ENCODE peak calls at places on chromosomes 1 and 21, in six cellular contexts. H, B, O, F, J and U are unnamed samples.
A peak's percentile ranks its signal among the peaks of the same experiment; 100 is the strongest.

GRCh38 chr1:27491748-27492700 is 2.1 kb upstream of the WASF2 start:
- DNase-seq in H (no peak), B (no peak), O (peak; percentile 72), F (no peak), J (no peak), U (no peak)

GRCh38 chr1:40392206-40392605 is 18.7 kb downstream of the SMAP2 start:
- DNase-seq in H (peak; percentile 57), B (peak; percentile 85), O (no peak), F (peak; percentile 86), J (no peak), U (peak; percentile 56)

GRCh38 chr1:1074631-1075147 is 583 bp upstream of the RNF223 start:
- DNase-seq in H (no peak), B (no peak), O (no peak), F (no peak), J (no peak), U (no peak)

GRCh38 chr1:215081566-215082531 is 688 bp upstream of the KCNK2 start:
- DNase-seq in H (no peak), B (peak; percentile 10), O (no peak), F (no peak), J (no peak), U (no peak)

GRCh38 chr1:46284597-46285564 is 18.5 kb downstream of the LRRC41 start:
- DNase-seq in H (no peak), B (peak; percentile 32), O (no peak), F (no peak), J (peak; percentile 68), U (no peak)

GRCh38 chr21:15071012-15071411 is 6.2 kb upstream of the NRIP1 start:
- DNase-seq in H (no peak), B (no peak), O (no peak), F (no peak), J (no peak), U (no peak)

GRCh38 chr1:228986093-228986904 is 251.0 kb downstream of the RHOU start:
- DNase-seq in H (no peak), B (no peak), O (peak; percentile 82), F (no peak), J (no peak), U (no peak)

GRCh38 chr1:100896481-100896982 is 642 bp downstream of the SLC30A7 start:
- DNase-seq in H (peak; percentile 66), B (peak; percentile 92), O (no peak), F (no peak), J (peak; percentile 20), U (peak; percentile 79)

GRCh38 chr21:26934383-26934782 is 32.5 kb downstream of the ADAMTS5 start:
- DNase-seq in H (no peak), B (no peak), O (no peak), F (no peak), J (no peak), U (no peak)

GRCh38 chr1:192126030-192126619 is 32.1 kb upstream of the RGS18 start:
- DNase-seq in H (no peak), B (no peak), O (no peak), F (no peak), J (no peak), U (no peak)

GRCh38 chr21:16842716-16843115 is 670.1 kb upstream of the CXADR start:
- DNase-seq in H (no peak), B (no peak), O (no peak), F (no peak), J (no peak), U (no peak)

GRCh38 chr1:7769673-7770412 is 1.3 kb upstream of the VAMP3 start:
- DNase-seq in H (no peak), B (no peak), O (no peak), F (no peak), J (no peak), U (no peak)

GRCh38 chr21:44996983-44997936 is 57.4 kb downstream of the SLX9 start:
- DNase-seq in H (no peak), B (no peak), O (peak; percentile 42), F (no peak), J (no peak), U (no peak)

GRCh38 chr21:46205121-46205520 is 20.9 kb upstream of the SPATC1L start:
- DNase-seq in H (no peak), B (no peak), O (peak; percentile 27), F (no peak), J (no peak), U (no peak)

GRCh38 chr21:36297555-36297937 is 22.5 kb upstream of the MORC3 start:
- DNase-seq in H (no peak), B (no peak), O (no peak), F (no peak), J (no peak), U (no peak)
- H3K27ac ChIP-seq in H (no peak overlapping the region), B (no peak overlapping the region), O (no peak overlapping the region), F (no peak overlapping the region), J (no peak overlapping the region), U (peak overlapping the region; percentile 57)

GRCh38 chr1:225769687-225770086 is 7.9 kb upstream of the SRP9 start:
- DNase-seq in H (no peak), B (no peak), O (no peak), F (peak; percentile 28), J (no peak), U (no peak)

GRCh38 chr1:225767591-225768540 is 9.8 kb upstream of the SRP9 start:
- DNase-seq in H (no peak), B (peak; percentile 61), O (peak; percentile 87), F (peak; percentile 51), J (no peak), U (peak; percentile 39)

GRCh38 chr1:225768662-225769426 is 8.8 kb upstream of the SRP9 start:
- DNase-seq in H (no peak), B (no peak), O (no peak), F (peak; percentile 13), J (no peak), U (no peak)

GRCh38 chr1:225765982-225766674 is 11.5 kb upstream of the SRP9 start:
- DNase-seq in H (no peak), B (no peak), O (no peak), F (peak; percentile 7), J (no peak), U (no peak)

GRCh38 chr1:225766967-225767413 is 10.6 kb upstream of the SRP9 start:
- DNase-seq in H (peak; percentile 71), B (peak; percentile 81), O (peak; percentile 77), F (peak; percentile 43), J (no peak), U (peak; percentile 53)
- H3K27ac ChIP-seq in H (peak overlapping the region; percentile 4), B (peak overlapping the region; percentile 45), O (peak overlapping the region; percentile 79), F (peak overlapping the region; percentile 21), J (no peak overlapping the region), U (no peak overlapping the region)

GRCh38 chr1:52601976-52602327 is 219 bp upstream of the GPX7 start:
- DNase-seq in H (no peak), B (no peak), O (no peak), F (no peak), J (no peak), U (no peak)

GRCh38 chr1:52603301-52603675 is 1.1 kb downstream of the GPX7 start:
- DNase-seq in H (no peak), B (no peak), O (no peak), F (no peak), J (no peak), U (no peak)

GRCh38 chr1:52602328-52603300 is at the start of gene GPX7:
- DNase-seq in H (peak; percentile 11), B (peak; percentile 49), O (peak; percentile 70), F (peak; percentile 59), J (peak; percentile 44), U (no peak)

GRCh38 chr1:52600533-52601179 is 1.5 kb upstream of the GPX7 start:
- DNase-seq in H (no peak), B (no peak), O (no peak), F (no peak), J (no peak), U (no peak)

GRCh38 chr1:52601519-52601918 is 652 bp upstream of the GPX7 start:
- DNase-seq in H (no peak), B (no peak), O (no peak), F (no peak), J (no peak), U (no peak)
- H3K27ac ChIP-seq in H (no peak overlapping the region), B (no peak overlapping the region), O (no peak overlapping the region), F (peak overlapping the region; percentile 71), J (no peak overlapping the region), U (no peak overlapping the region)

DNA sequence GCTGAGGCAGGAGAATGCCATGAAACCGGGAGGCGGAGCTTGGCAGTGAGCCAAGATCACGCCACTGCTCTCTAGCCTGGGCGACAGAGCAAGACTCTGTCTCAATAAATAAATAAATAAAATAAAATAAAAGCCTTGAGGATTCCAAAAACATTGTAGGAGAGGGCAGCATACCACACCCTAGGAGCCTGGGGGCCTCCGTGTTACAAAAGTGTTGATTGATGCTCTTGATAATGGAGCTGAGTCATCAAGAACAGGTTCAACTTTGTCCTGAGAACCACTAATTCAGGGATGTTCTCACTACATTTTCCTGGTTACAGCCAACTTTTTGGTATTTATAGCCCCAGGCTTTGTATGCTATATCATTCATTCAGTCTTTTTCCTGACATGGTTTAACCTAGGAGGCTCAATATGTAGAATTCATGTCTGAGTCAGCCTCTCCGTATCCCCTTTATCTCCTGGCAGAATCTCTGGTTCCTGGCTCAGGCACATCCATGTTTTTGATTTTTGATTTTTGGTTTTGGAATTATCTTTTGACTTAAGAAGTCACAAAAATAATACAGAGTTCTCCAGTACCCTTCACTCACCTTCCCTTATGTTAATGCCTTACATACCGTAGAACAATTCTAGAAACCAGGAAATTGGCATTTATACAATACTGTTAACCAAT is 69.4 kb downstream of the LRRC8D start:
- DNase-seq in H (peak; percentile 45), B (peak; percentile 76), O (no peak), F (no peak), J (no peak), U (peak; percentile 99)
- H3K27ac ChIP-seq in H (peak overlapping the region; percentile 82), B (no peak overlapping the region), O (no peak overlapping the region), F (no peak overlapping the region), J (no peak overlapping the region), U (peak overlapping the region; percentile 94)

GRCh38 chr1:110186558-110186957 is 23.6 kb upstream of the KCNC4 start:
- DNase-seq in H (no peak), B (no peak), O (no peak), F (no peak), J (peak; percentile 58), U (no peak)
- H3K27ac ChIP-seq in H (no peak overlapping the region), B (no peak overlapping the region), O (peak overlapping the region; percentile 93), F (no peak overlapping the region), J (no peak overlapping the region), U (no peak overlapping the region)

GRCh38 chr1:84506002-84506728 is at the start of the genes GNG5 and SPATA1:
- DNase-seq in H (peak; percentile 96), B (peak; percentile 97), O (peak; percentile 99), F (peak; percentile 98), J (peak; percentile 99), U (peak; percentile 96)
- H3K27ac ChIP-seq in H (peak within 1 kb of the TSS; percentile 93), B (peak within 1 kb of the TSS; percentile 95), O (peak within 1 kb of the TSS; percentile 5), F (peak within 1 kb of the TSS; percentile 87), J (peak within 1 kb of the TSS; percentile 92), U (peak within 1 kb of the TSS; percentile 94)